ENCODE peak calls at places on chromosomes 6 and 20, in nine cellular contexts. One of them, this sample, is unnamed.
A peak's percentile ranks its signal among the peaks of the same experiment; 100 is the strongest.

GRCh38 chr20:48096957-48097890 is 311.9 kb upstream of the SULF2 start:
- DNase-seq in ELR: no peak
- DNase-seq in non-pigmented ciliary epithelial cell: no peak
- DNase-seq in GM04504: no peak
- DNase-seq in posterior vena cava: no peak
- DNase-seq in KG1: no peak
- DNase-seq in GF-D8: no peak
- DNase-seq in T-helper 2 cell: no peak
- DNase-seq in lower leg skin: peak; percentile 67
- DNase-seq in this sample: no peak

GRCh38 chr20:64233725-64234124 is 21.8 kb upstream of the PCMTD2 start:
- DNase-seq in ELR: no peak
- DNase-seq in T-helper 2 cell: no peak
- DNase-seq in lower leg skin: no peak
- DNase-seq in GM04504: no peak
- DNase-seq in KG1: no peak
- DNase-seq in posterior vena cava: peak; percentile 35
- DNase-seq in non-pigmented ciliary epithelial cell: no peak
- DNase-seq in GF-D8: no peak
- DNase-seq in this sample: no peak

GRCh38 chr6:90436403-90436802 is 139.8 kb upstream of the BACH2 start:
- DNase-seq in non-pigmented ciliary epithelial cell: no peak
- DNase-seq in posterior vena cava: no peak
- DNase-seq in GF-D8: no peak
- DNase-seq in lower leg skin: no peak
- DNase-seq in ELR: no peak
- DNase-seq in T-helper 2 cell: no peak
- DNase-seq in GM04504: no peak
- DNase-seq in KG1: no peak
- DNase-seq in this sample: no peak

GRCh38 chr6:32666420-32667300 is at the start of gene HLA-DQB1:
- DNase-seq in lower leg skin: no peak
- DNase-seq in GM04504: peak; percentile 3
- DNase-seq in non-pigmented ciliary epithelial cell: no peak
- DNase-seq in ELR: peak; percentile 36
- DNase-seq in T-helper 2 cell: peak; percentile 10
- DNase-seq in KG1: peak; percentile 64
- DNase-seq in GF-D8: no peak
- DNase-seq in posterior vena cava: no peak
- DNase-seq in this sample: no peak

GRCh38 chr20:61983965-61984364 is 81.7 kb downstream of the TAF4 start:
- DNase-seq in KG1: no peak
- DNase-seq in GM04504: no peak
- DNase-seq in GF-D8: no peak
- DNase-seq in lower leg skin: no peak
- DNase-seq in posterior vena cava: no peak
- DNase-seq in ELR: no peak
- DNase-seq in T-helper 2 cell: no peak
- DNase-seq in non-pigmented ciliary epithelial cell: no peak
- DNase-seq in this sample: no peak

GRCh38 chr20:32249030-32249738 is 28.3 kb upstream of the KIF3B start:
- DNase-seq in T-helper 2 cell: peak; percentile 78
- DNase-seq in GM04504: no peak
- DNase-seq in GF-D8: no peak
- DNase-seq in non-pigmented ciliary epithelial cell: no peak
- DNase-seq in ELR: no peak
- DNase-seq in KG1: no peak
- DNase-seq in lower leg skin: no peak
- DNase-seq in posterior vena cava: no peak
- DNase-seq in this sample: no peak

GRCh38 chr6:13413906-13414555 is 73.4 kb downstream of the GFOD1 start:
- DNase-seq in GF-D8: no peak
- DNase-seq in GM04504: no peak
- DNase-seq in non-pigmented ciliary epithelial cell: no peak
- DNase-seq in posterior vena cava: no peak
- DNase-seq in lower leg skin: peak; percentile 87
- DNase-seq in KG1: no peak
- DNase-seq in ELR: no peak
- DNase-seq in T-helper 2 cell: no peak
- DNase-seq in this sample: no peak

GRCh38 chr20:50675671-50676376 is 15.5 kb downstream of the RIPOR3 start:
- DNase-seq in ELR: peak; percentile 35
- DNase-seq in non-pigmented ciliary epithelial cell: no peak
- DNase-seq in posterior vena cava: no peak
- DNase-seq in GM04504: no peak
- DNase-seq in T-helper 2 cell: no peak
- DNase-seq in lower leg skin: no peak
- DNase-seq in KG1: no peak
- DNase-seq in GF-D8: no peak
- DNase-seq in this sample: no peak

GRCh38 chr20:49712918-49713778 is 530 bp downstream of the B4GALT5 start:
- DNase-seq in posterior vena cava: peak; percentile 83
- DNase-seq in GF-D8: no peak
- DNase-seq in non-pigmented ciliary epithelial cell: no peak
- DNase-seq in GM04504: no peak
- DNase-seq in lower leg skin: peak; percentile 89
- DNase-seq in ELR: peak; percentile 63
- DNase-seq in T-helper 2 cell: no peak
- DNase-seq in KG1: no peak
- DNase-seq in this sample: no peak

GRCh38 chr6:142518126-142518525 is 216.3 kb downstream of the ADGRG6 start:
- DNase-seq in non-pigmented ciliary epithelial cell: no peak
- DNase-seq in KG1: no peak
- DNase-seq in posterior vena cava: no peak
- DNase-seq in ELR: no peak
- DNase-seq in GM04504: no peak
- DNase-seq in T-helper 2 cell: no peak
- DNase-seq in GF-D8: no peak
- DNase-seq in lower leg skin: no peak
- DNase-seq in this sample: no peak

GRCh38 chr20:22984008-22984407 is 51.1 kb upstream of the SSTR4 start:
- DNase-seq in lower leg skin: no peak
- DNase-seq in ELR: no peak
- DNase-seq in GF-D8: no peak
- DNase-seq in posterior vena cava: no peak
- DNase-seq in T-helper 2 cell: no peak
- DNase-seq in GM04504: no peak
- DNase-seq in KG1: no peak
- DNase-seq in non-pigmented ciliary epithelial cell: no peak
- DNase-seq in this sample: no peak

GRCh38 chr20:3818155-3819151 is 1.9 kb upstream of the AP5S1 start:
- DNase-seq in GM04504: peak; percentile 70
- DNase-seq in non-pigmented ciliary epithelial cell: no peak
- DNase-seq in KG1: no peak
- DNase-seq in lower leg skin: no peak
- DNase-seq in ELR: peak; percentile 90
- DNase-seq in T-helper 2 cell: no peak
- DNase-seq in posterior vena cava: peak; percentile 78
- DNase-seq in GF-D8: peak; percentile 55
- DNase-seq in this sample: peak; percentile 76

GRCh38 chr20:4076671-4077070 is 61.3 kb upstream of the RNF24 start:
- DNase-seq in KG1: no peak
- DNase-seq in T-helper 2 cell: no peak
- DNase-seq in GM04504: peak; percentile 82
- DNase-seq in GF-D8: no peak
- DNase-seq in posterior vena cava: no peak
- DNase-seq in lower leg skin: no peak
- DNase-seq in ELR: peak; percentile 94
- DNase-seq in non-pigmented ciliary epithelial cell: no peak
- DNase-seq in this sample: peak; percentile 57

GRCh38 chr6:128065072-128065471 is 164.2 kb upstream of the THEMIS start:
- DNase-seq in KG1: no peak
- DNase-seq in non-pigmented ciliary epithelial cell: no peak
- DNase-seq in posterior vena cava: no peak
- DNase-seq in GM04504: no peak
- DNase-seq in GF-D8: no peak
- DNase-seq in lower leg skin: no peak
- DNase-seq in T-helper 2 cell: no peak
- DNase-seq in ELR: no peak
- DNase-seq in this sample: no peak

GRCh38 chr6:157462956-157463742 is 82.2 kb downstream of the ZDHHC14 start:
- DNase-seq in GM04504: no peak
- DNase-seq in T-helper 2 cell: no peak
- DNase-seq in lower leg skin: no peak
- DNase-seq in GF-D8: no peak
- DNase-seq in non-pigmented ciliary epithelial cell: no peak
- DNase-seq in KG1: no peak
- DNase-seq in posterior vena cava: no peak
- DNase-seq in ELR: peak; percentile 26
- DNase-seq in this sample: no peak

GRCh38 chr6:139278190-139278589 is 13.6 kb downstream of the TXLNB start:
- DNase-seq in GM04504: no peak
- DNase-seq in ELR: no peak
- DNase-seq in T-helper 2 cell: no peak
- DNase-seq in KG1: no peak
- DNase-seq in posterior vena cava: no peak
- DNase-seq in lower leg skin: no peak
- DNase-seq in non-pigmented ciliary epithelial cell: no peak
- DNase-seq in GF-D8: no peak
- DNase-seq in this sample: no peak

GRCh38 chr6:126826315-126826714 is 292.2 kb upstream of the RSPO3 start:
- DNase-seq in GF-D8: no peak
- DNase-seq in GM04504: no peak
- DNase-seq in ELR: no peak
- DNase-seq in posterior vena cava: no peak
- DNase-seq in lower leg skin: no peak
- DNase-seq in non-pigmented ciliary epithelial cell: no peak
- DNase-seq in T-helper 2 cell: no peak
- DNase-seq in KG1: no peak
- DNase-seq in this sample: no peak

GRCh38 chr6:71977860-71978259 is 91.5 kb downstream of the RIMS1 start:
- DNase-seq in lower leg skin: no peak
- DNase-seq in T-helper 2 cell: no peak
- DNase-seq in KG1: no peak
- DNase-seq in posterior vena cava: no peak
- DNase-seq in non-pigmented ciliary epithelial cell: no peak
- DNase-seq in GF-D8: no peak
- DNase-seq in ELR: no peak
- DNase-seq in GM04504: no peak
- DNase-seq in this sample: no peak

This sample was measured in brain microvascular endothelial cell.